ENCODE peak calls at places on chromosomes 2 and 18, in six cellular contexts. One of them, this sample, is unnamed.

GRCh38 chr2:14551069-14551468 is 81.4 kb upstream of the LRATD1 start:
- DNase-seq in IMR-90: no peak
- DNase-seq in mesendoderm: no peak
- DNase-seq in trophoblast cell: peak; percentile 9
- DNase-seq in neuronal stem cell: no peak
- DNase-seq in H1: no peak
- DNase-seq in this sample: no peak

GRCh38 chr18:58579561-58580047 is 49.3 kb downstream of the ALPK2 start:
- DNase-seq in neuronal stem cell: no peak
- DNase-seq in IMR-90: peak; percentile 91
- DNase-seq in trophoblast cell: peak; percentile 84
- DNase-seq in H1: no peak
- DNase-seq in mesendoderm: peak; percentile 54
- DNase-seq in this sample: no peak

GRCh38 chr2:28390857-28391563 is 1.6 kb upstream of the FOSL2 start:
- DNase-seq in trophoblast cell: peak; percentile 58
- DNase-seq in mesendoderm: peak; percentile 82
- DNase-seq in H1: peak; percentile 77
- DNase-seq in neuronal stem cell: no peak
- DNase-seq in IMR-90: no peak
- DNase-seq in this sample: peak; percentile 92

GRCh38 chr2:220653776-220654175 is 918.3 kb downstream of the EPHA4 start:
- DNase-seq in H1: no peak
- DNase-seq in IMR-90: no peak
- DNase-seq in neuronal stem cell: no peak
- DNase-seq in trophoblast cell: no peak
- DNase-seq in mesendoderm: no peak
- DNase-seq in this sample: no peak

GRCh38 chr2:200185575-200186103 is 120.9 kb upstream of the SPATS2L start:
- DNase-seq in IMR-90: no peak
- DNase-seq in mesendoderm: no peak
- DNase-seq in neuronal stem cell: no peak
- DNase-seq in trophoblast cell: no peak
- DNase-seq in H1: no peak
- DNase-seq in this sample: no peak

GRCh38 chr2:157150747-157151146 is 106.8 kb upstream of the GALNT5 start:
- DNase-seq in trophoblast cell: no peak
- DNase-seq in neuronal stem cell: no peak
- DNase-seq in mesendoderm: no peak
- DNase-seq in IMR-90: peak; percentile 74
- DNase-seq in H1: no peak
- DNase-seq in this sample: no peak

GRCh38 chr2:212611026-212611425 is 72.4 kb upstream of the ERBB4 start:
- DNase-seq in mesendoderm: peak; percentile 55
- DNase-seq in trophoblast cell: peak; percentile 83
- DNase-seq in neuronal stem cell: no peak
- DNase-seq in H1: no peak
- DNase-seq in IMR-90: no peak
- DNase-seq in this sample: no peak

GRCh38 chr18:79789091-79789891 is 8.4 kb upstream of the KCNG2 start:
- DNase-seq in mesendoderm: no peak
- DNase-seq in H1: peak; percentile 45
- DNase-seq in trophoblast cell: no peak
- DNase-seq in neuronal stem cell: no peak
- DNase-seq in IMR-90: no peak
- DNase-seq in this sample: no peak

GRCh38 chr2:194495046-194495445 is 1162.0 kb upstream of the SLC39A10 start:
- DNase-seq in mesendoderm: no peak
- DNase-seq in neuronal stem cell: no peak
- DNase-seq in H1: no peak
- DNase-seq in trophoblast cell: no peak
- DNase-seq in IMR-90: no peak
- DNase-seq in this sample: no peak

GRCh38 chr2:159035790-159036411 is 67.5 kb downstream of the TANC1 start:
- DNase-seq in mesendoderm: peak; percentile 96
- DNase-seq in neuronal stem cell: no peak
- DNase-seq in H1: no peak
- DNase-seq in IMR-90: peak; percentile 68
- DNase-seq in trophoblast cell: peak; percentile 79
- DNase-seq in this sample: peak; percentile 59

GRCh38 chr18:51617572-51618260 is 420.2 kb upstream of the MEX3C start:
- DNase-seq in trophoblast cell: no peak
- DNase-seq in H1: no peak
- DNase-seq in neuronal stem cell: no peak
- DNase-seq in IMR-90: no peak
- DNase-seq in mesendoderm: peak; percentile 82
- DNase-seq in this sample: no peak

DNA sequence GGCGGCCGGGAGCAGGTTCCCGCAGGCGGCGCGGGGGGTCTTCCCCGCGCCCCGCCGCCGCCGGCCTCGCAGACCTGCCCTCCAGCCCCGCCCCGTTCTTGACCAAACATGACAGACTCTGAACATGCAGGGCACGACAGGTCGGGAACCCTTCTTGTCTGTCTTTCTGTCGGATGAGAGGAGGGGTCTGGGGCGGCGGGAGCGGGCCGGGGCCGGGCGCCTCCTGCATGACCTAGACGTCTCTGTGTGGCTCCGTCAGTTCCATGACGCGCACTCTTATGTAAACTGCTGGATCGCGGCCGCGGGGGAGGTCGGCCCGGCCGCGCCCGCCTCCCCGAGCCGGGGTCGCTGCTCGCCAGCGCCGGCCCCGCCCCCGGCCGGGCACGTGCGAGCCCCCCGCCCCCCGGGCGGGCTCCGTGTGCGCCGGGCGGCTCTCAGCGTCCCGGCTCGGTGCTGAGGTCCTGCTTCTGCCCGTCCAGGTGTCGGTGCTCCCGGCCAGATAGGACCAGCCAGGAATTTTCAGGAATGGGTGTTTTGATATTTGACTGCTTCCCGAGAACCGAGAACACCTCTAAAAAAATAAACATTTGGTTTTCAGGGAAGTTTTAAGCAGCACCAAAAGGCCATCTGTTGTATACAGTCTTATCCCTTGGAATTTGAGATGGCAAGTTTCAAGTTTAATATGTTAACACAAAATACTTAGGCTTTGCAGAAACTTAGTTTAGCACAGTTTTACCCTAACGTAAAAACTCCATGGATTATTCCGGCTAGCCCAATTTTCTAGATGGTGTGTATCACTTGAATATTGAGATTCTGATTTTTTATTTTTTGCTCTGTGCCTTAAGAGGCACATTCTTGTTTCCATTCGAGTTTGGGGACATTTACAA is 733 bp downstream of the ZC3H6 start:
- DNase-seq in neuronal stem cell: peak; percentile 79
- DNase-seq in mesendoderm: peak; percentile 94
- DNase-seq in IMR-90: peak; percentile 87
- DNase-seq in H1: peak; percentile 85
- DNase-seq in trophoblast cell: peak; percentile 77
- DNase-seq in this sample: peak; percentile 90
- H2BK120ac ChIP-seq in neuronal stem cell: peak overlapping the region; percentile 89
- H2BK120ac ChIP-seq in mesendoderm: peak overlapping the region; percentile 88
- H2BK120ac ChIP-seq in IMR-90: peak overlapping the region; percentile 70
- H2BK120ac ChIP-seq in H1: peak overlapping the region; percentile 54
- H2BK120ac ChIP-seq in trophoblast cell: peak overlapping the region; percentile 99
- H2BK120ac ChIP-seq in this sample: peak overlapping the region; percentile 93

DNA sequence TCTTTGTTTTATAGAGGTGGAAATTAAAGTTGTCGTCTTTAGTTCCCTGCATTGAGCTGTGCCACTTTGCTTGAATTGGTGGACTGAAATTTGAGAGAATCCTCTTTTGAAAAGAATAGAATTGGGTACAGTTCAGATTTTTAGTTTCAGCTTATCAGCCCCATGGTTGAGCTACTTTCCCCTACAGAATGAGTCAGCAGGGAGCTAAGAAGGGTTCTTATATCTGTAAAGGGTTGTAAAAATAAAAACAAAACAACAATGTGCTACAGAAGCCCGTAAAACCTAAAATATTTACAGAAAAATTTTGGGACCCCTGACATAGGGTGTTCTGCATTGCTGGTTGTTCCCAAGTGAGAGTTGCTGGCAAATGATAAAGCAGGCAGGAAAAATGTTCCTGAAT is 12.6 kb downstream of the SLC20A1 start:
- DNase-seq in mesendoderm: no peak
- DNase-seq in neuronal stem cell: no peak
- DNase-seq in H1: no peak
- DNase-seq in IMR-90: no peak
- DNase-seq in trophoblast cell: no peak
- DNase-seq in this sample: no peak
- H3K4me3 ChIP-seq in mesendoderm: no peak overlapping the region
- H3K4me3 ChIP-seq in neuronal stem cell: no peak overlapping the region
- H3K4me3 ChIP-seq in H1: no peak overlapping the region
- H3K4me3 ChIP-seq in IMR-90: no peak overlapping the region
- H3K4me3 ChIP-seq in trophoblast cell: no peak overlapping the region
- H3K4me3 ChIP-seq in this sample: no peak overlapping the region

GRCh38 chr2:127096280-127096679 is 10.7 kb downstream of the BIN1 start:
- DNase-seq in trophoblast cell: no peak
- DNase-seq in mesendoderm: no peak
- DNase-seq in neuronal stem cell: no peak
- DNase-seq in H1: no peak
- DNase-seq in IMR-90: no peak
- DNase-seq in this sample: no peak

GRCh38 chr2:127093648-127094210 is 13.2 kb downstream of the BIN1 start:
- DNase-seq in H1: no peak
- DNase-seq in mesendoderm: no peak
- DNase-seq in trophoblast cell: no peak
- DNase-seq in IMR-90: no peak
- DNase-seq in neuronal stem cell: no peak
- DNase-seq in this sample: no peak

GRCh38 chr2:127095784-127096183 is 11.2 kb downstream of the BIN1 start:
- DNase-seq in H1: no peak
- DNase-seq in neuronal stem cell: no peak
- DNase-seq in mesendoderm: no peak
- DNase-seq in IMR-90: no peak
- DNase-seq in trophoblast cell: no peak
- DNase-seq in this sample: no peak

GRCh38 chr2:127094509-127095366 is 12.2 kb downstream of the BIN1 start:
- DNase-seq in mesendoderm: peak; percentile 58
- DNase-seq in IMR-90: peak; percentile 33
- DNase-seq in trophoblast cell: no peak
- DNase-seq in neuronal stem cell: no peak
- DNase-seq in H1: no peak
- DNase-seq in this sample: peak; percentile 30

GRCh38 chr2:127095367-127095641 is 11.7 kb downstream of the BIN1 start:
- DNase-seq in mesendoderm: no peak
- DNase-seq in trophoblast cell: no peak
- DNase-seq in IMR-90: no peak
- DNase-seq in H1: no peak
- DNase-seq in neuronal stem cell: no peak
- DNase-seq in this sample: no peak
- H3K4ac ChIP-seq in mesendoderm: no peak overlapping the region
- H3K4ac ChIP-seq in trophoblast cell: no peak overlapping the region
- H3K4ac ChIP-seq in IMR-90: peak overlapping the region; percentile 57
- H3K4ac ChIP-seq in H1: no peak overlapping the region
- H3K4ac ChIP-seq in neuronal stem cell: no peak overlapping the region
- H3K4ac ChIP-seq in this sample: no peak overlapping the region

DNA sequence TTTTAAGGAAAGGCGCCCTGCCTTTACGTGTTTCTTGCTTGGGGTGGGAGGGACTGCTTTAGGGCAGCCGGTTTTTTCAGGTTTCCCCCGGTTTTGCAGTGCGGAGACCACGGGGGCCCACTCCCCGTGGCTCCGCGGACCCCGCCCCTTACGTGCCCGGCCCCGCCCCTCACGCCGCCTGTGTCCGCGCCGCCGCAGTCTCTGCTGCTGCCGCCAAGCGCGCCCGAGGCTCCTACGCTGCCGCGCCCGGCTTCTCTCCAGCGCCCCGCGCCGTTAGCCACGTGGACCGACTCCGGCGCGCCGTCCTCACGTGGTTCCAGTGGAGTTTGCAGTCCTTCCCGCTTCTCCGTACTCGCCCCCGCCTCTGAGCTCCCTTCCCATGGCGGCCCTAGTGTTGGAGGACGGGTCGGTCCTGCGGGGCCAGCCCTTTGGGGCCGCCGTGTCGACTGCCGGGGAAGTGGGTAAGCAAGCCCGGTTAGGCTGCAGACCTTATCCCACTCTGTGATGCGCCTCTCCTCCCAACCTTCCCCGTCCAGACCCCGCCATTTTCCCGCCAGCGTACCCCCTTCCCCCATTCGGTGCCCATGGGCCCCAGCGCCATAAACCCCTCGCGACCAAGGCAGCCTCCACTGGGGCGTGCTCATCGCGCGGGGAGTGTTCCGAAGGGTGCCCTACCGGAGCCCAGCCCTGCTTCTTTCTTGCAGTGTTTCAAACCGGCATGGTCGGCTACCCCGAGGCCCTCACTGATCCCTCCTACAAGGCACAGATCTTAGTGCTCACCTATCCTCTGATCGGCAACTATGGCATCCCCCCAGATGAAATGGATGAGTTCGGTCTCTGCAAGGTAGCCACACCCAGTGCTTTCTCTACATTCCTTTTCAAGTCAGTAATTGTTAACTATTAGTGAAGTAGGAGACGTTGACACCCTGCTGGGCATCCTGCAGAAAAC is at the start of gene CAD:
- DNase-seq in H1: peak; percentile 91
- DNase-seq in IMR-90: peak; percentile 75
- DNase-seq in trophoblast cell: peak; percentile 81
- DNase-seq in neuronal stem cell: peak; percentile 83
- DNase-seq in mesendoderm: peak; percentile 95
- DNase-seq in this sample: peak; percentile 87
- H2BK120ac ChIP-seq in H1: no peak within 1 kb of the TSS
- H2BK120ac ChIP-seq in IMR-90: no peak within 1 kb of the TSS
- H2BK120ac ChIP-seq in trophoblast cell: peak within 1 kb of the TSS; percentile 85
- H2BK120ac ChIP-seq in neuronal stem cell: no peak within 1 kb of the TSS
- H2BK120ac ChIP-seq in mesendoderm: no peak within 1 kb of the TSS
- H2BK120ac ChIP-seq in this sample: peak within 1 kb of the TSS; percentile 69

GRCh38 chr2:202267495-202267894 is 1.9 kb downstream of the NOP58 start:
- DNase-seq in mesendoderm: no peak
- DNase-seq in H1: no peak
- DNase-seq in trophoblast cell: no peak
- DNase-seq in neuronal stem cell: no peak
- DNase-seq in IMR-90: no peak
- DNase-seq in this sample: no peak
- H3K4me3 ChIP-seq in mesendoderm: peak overlapping the region; percentile 100
- H3K4me3 ChIP-seq in H1: peak overlapping the region; percentile 98
- H3K4me3 ChIP-seq in trophoblast cell: no peak overlapping the region
- H3K4me3 ChIP-seq in neuronal stem cell: peak overlapping the region; percentile 76
- H3K4me3 ChIP-seq in IMR-90: peak overlapping the region; percentile 93
- H3K4me3 ChIP-seq in this sample: peak overlapping the region; percentile 100

DNA sequence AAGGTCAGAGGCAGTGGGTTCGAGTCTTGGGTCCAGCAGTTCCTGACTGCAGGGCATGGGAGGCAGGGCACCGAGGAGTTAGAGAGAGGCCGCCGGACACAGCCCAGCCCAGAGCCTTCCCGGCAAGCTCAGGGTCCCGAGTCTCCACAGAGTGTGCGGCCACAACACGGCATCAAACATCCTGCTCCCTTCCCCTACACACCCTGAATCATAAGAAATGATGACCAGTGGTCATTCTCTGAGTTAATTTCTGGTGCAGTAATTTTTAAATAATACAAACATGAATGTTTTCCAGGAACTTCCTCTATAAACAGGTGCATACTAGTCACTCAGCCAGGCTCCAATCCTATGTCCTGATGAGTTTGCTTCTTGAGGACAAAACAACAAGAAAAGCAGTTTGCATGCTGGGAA is 118.0 kb downstream of the PXDN start:
- DNase-seq in neuronal stem cell: no peak
- DNase-seq in IMR-90: no peak
- DNase-seq in trophoblast cell: no peak
- DNase-seq in mesendoderm: no peak
- DNase-seq in H1: no peak
- DNase-seq in this sample: peak; percentile 21
- H3K4ac ChIP-seq in neuronal stem cell: no peak overlapping the region
- H3K4ac ChIP-seq in IMR-90: no peak overlapping the region
- H3K4ac ChIP-seq in trophoblast cell: no peak overlapping the region
- H3K4ac ChIP-seq in mesendoderm: no peak overlapping the region
- H3K4ac ChIP-seq in H1: peak overlapping the region; percentile 95
- H3K4ac ChIP-seq in this sample: no peak overlapping the region